ENCODE peak calls at places on chromosomes 12 and 14, in ten cellular contexts. X is IMR-90, J is RPMI8226, R is A549, L is MV-4-11, G is iPS DF 19.7, U is DMS153, Z is NCI-H2081, W is T-helper 2 cell, D is hippocampal formation. Q is an unnamed sample.

GRCh38 chr12:72792889-72793288 is 520.7 kb downstream of the TRHDE start:
- DNase-seq in X (no peak), J (no peak), R (no peak), L (peak; percentile 59), G (no peak), U (no peak), Z (no peak), W (no peak), D (no peak), Q (no peak)

GRCh38 chr14:54225457-54225856 is 171.3 kb upstream of the CDKN3 start:
- DNase-seq in X (no peak), J (no peak), R (no peak), L (no peak), G (no peak), U (no peak), Z (no peak), W (no peak), D (no peak), Q (no peak)

GRCh38 chr12:98653866-98654493 is 8.9 kb downstream of the APAF1 start:
- DNase-seq in X (peak; percentile 70), J (peak; percentile 60), R (peak; percentile 77), L (peak; percentile 65), G (peak; percentile 7), U (peak; percentile 6), Z (peak; percentile 16), W (peak; percentile 63), D (no peak), Q (peak; percentile 24)

GRCh38 chr14:65277580-65278270 is 134.8 kb upstream of the FUT8 start:
- DNase-seq in X (no peak), J (no peak), R (no peak), L (no peak), G (no peak), U (no peak), Z (no peak), W (no peak), D (no peak), Q (peak; percentile 54)

GRCh38 chr12:63930971-63931370 is 86.5 kb downstream of the SRGAP1 start:
- DNase-seq in X (peak; percentile 72), J (no peak), R (no peak), L (no peak), G (no peak), U (no peak), Z (no peak), W (no peak), D (no peak), Q (no peak)

GRCh38 chr12:56931474-56931978 is 2.7 kb downstream of the SDR9C7 start:
- DNase-seq in X (peak; percentile 57), J (peak; percentile 17), R (peak; percentile 55), L (peak; percentile 87), G (peak; percentile 28), U (no peak), Z (no peak), W (peak; percentile 69), D (no peak), Q (no peak)

GRCh38 chr12:57874166-57875108 is 27.9 kb upstream of the CTDSP2 start:
- DNase-seq in X (no peak), J (no peak), R (no peak), L (peak; percentile 87), G (no peak), U (no peak), Z (no peak), W (no peak), D (no peak), Q (no peak)

GRCh38 chr14:81625343-81625742 is 91.7 kb upstream of the SEL1L start:
- DNase-seq in X (no peak), J (peak; percentile 9), R (peak; percentile 29), L (peak; percentile 50), G (no peak), U (no peak), Z (peak; percentile 11), W (peak; percentile 37), D (no peak), Q (peak; percentile 62)

GRCh38 chr14:101849125-101849524 is 87.6 kb downstream of the PPP2R5C start:
- DNase-seq in X (no peak), J (no peak), R (no peak), L (no peak), G (no peak), U (no peak), Z (no peak), W (no peak), D (no peak), Q (no peak)

GRCh38 chr12:50862316-50862715 is 19.6 kb downstream of the TMPRSS12 start:
- DNase-seq in X (peak; percentile 77), J (no peak), R (peak; percentile 64), L (peak; percentile 64), G (no peak), U (no peak), Z (no peak), W (no peak), D (no peak), Q (no peak)

GRCh38 chr12:70849265-70849960 is 71.1 kb downstream of the PTPRR start:
- DNase-seq in X (peak; percentile 0), J (no peak), R (peak; percentile 9), L (no peak), G (no peak), U (peak; percentile 1), Z (peak; percentile 10), W (peak; percentile 1), D (no peak), Q (peak; percentile 52)

GRCh38 chr14:26775765-26776577 is 178.1 kb upstream of the NOVA1 start:
- DNase-seq in X (peak; percentile 36), J (no peak), R (peak; percentile 0), L (no peak), G (no peak), U (no peak), Z (no peak), W (no peak), D (no peak), Q (no peak)

GRCh38 chr12:65911321-65911720 is 87.0 kb downstream of the HMGA2 start:
- DNase-seq in X (peak; percentile 53), J (peak; percentile 43), R (no peak), L (no peak), G (no peak), U (peak; percentile 4), Z (no peak), W (no peak), D (no peak), Q (no peak)

Q was measured in midbrain.